ENCODE peak calls at places on chromosomes 13 and 19, in eight cellular contexts. Z is HCT116; R is tibial artery; C is T-helper 9 cell; J is M059J; W is effector CD4-positive, alpha-beta T cell; B is activated CD4-positive, alpha-beta T cell treated with anti-CD3 and anti-CD28 coated beads for 36 hours; Y is Karpas-422. X is an unnamed sample.

GRCh38 chr19:29875931-29876330 is 64.1 kb downstream of the CCNE1 start:
- DNase-seq in Z (no peak), R (no peak), C (no peak), J (no peak), W (no peak), B (no peak), Y (no peak), X (no peak)

GRCh38 chr19:15367439-15367838 is 12.1 kb downstream of the AKAP8 start:
- DNase-seq in Z (no peak), R (no peak), C (no peak), J (no peak), W (no peak), B (no peak), Y (no peak), X (no peak)

GRCh38 chr13:73943137-73943964 is 190.9 kb downstream of the KLF12 start:
- DNase-seq in Z (no peak), R (no peak), C (no peak), J (no peak), W (no peak), B (no peak), Y (no peak), X (no peak)

GRCh38 chr13:114077938-114078335 is 54.5 kb downstream of the RASA3 start:
- DNase-seq in Z (no peak), R (no peak), C (no peak), J (peak; percentile 15), W (no peak), B (peak; percentile 6), Y (no peak), X (no peak)

GRCh38 chr13:56510836-56511235 is 629.9 kb upstream of the PRR20A start:
- DNase-seq in Z (no peak), R (no peak), C (no peak), J (no peak), W (no peak), B (no peak), Y (no peak), X (no peak)

GRCh38 chr13:26300140-26300539 is 46.2 kb downstream of the CDK8 start:
- DNase-seq in Z (peak; percentile 19), R (no peak), C (no peak), J (peak; percentile 70), W (no peak), B (no peak), Y (no peak), X (peak; percentile 26)

GRCh38 chr19:19463348-19464117 is 51.8 kb downstream of the TSSK6 start:
- DNase-seq in Z (no peak), R (peak; percentile 67), C (no peak), J (no peak), W (no peak), B (no peak), Y (no peak), X (no peak)

GRCh38 chr13:49341941-49342340 is 94.2 kb downstream of the CDADC1 start:
- DNase-seq in Z (no peak), R (no peak), C (no peak), J (no peak), W (no peak), B (no peak), Y (no peak), X (no peak)

GRCh38 chr13:51814825-51815650 is 11.1 kb upstream of the DHRS12 start:
- DNase-seq in Z (peak; percentile 60), R (peak; percentile 41), C (peak; percentile 60), J (peak; percentile 55), W (peak; percentile 61), B (peak; percentile 83), Y (peak; percentile 94), X (peak; percentile 79)